ENCODE peak calls at places on chromosomes 3 and 15, in seven cellular contexts. J is left lung, V is K562, F is right cardiac atrium, M is A549, U is PC-3, A is GM12878. H is an unnamed sample. For H3K4me1, the result is how much of the 10 kb centered on the place peaks cover.

GRCh38 chr15:63452552-63453136 is 51.7 kb upstream of the USP3 start:
- ATAC-seq in V (no peak), M (no peak), A (no peak), F (no peak), U (no peak), J (no peak), H (no peak)

GRCh38 chr3:147191795-147192385 is 214.5 kb downstream of the ZIC4 start:
- ATAC-seq in F (no peak), M (no peak), V (no peak), U (peak), J (peak), A (peak), H (no peak)

GRCh38 chr15:48384616-48385015 is 53.4 kb downstream of the DUT start:
- ATAC-seq in J (no peak), A (no peak), U (no peak), M (no peak), F (no peak), V (no peak), H (no peak)

GRCh38 chr15:90367578-90367977 is 15.5 kb downstream of the ZNF774 start:
- ATAC-seq in V (no peak), A (no peak), U (no peak), J (peak), F (peak), M (no peak), H (peak)

GRCh38 chr15:20356444-20357138 is 185.0 kb downstream of the GOLGA6L6 start:
- ATAC-seq in A (peak), U (peak), M (peak), F (peak), V (peak), J (peak), H (no peak)

GRCh38 chr15:25710184-25710583 is 152.9 kb downstream of the ATP10A start:
- ATAC-seq in A (peak), V (peak), J (peak), M (peak), F (peak), U (peak), H (peak)

GRCh38 chr3:94441494-94441847 is 378.6 kb downstream of the NSUN3 start:
- ATAC-seq in A (no peak), V (no peak), F (no peak), M (no peak), J (no peak), U (peak), H (no peak)

GRCh38 chr3:192907784-192908183 is 9.9 kb downstream of the MB21D2 start:
- ATAC-seq in J (no peak), F (no peak), U (peak), V (no peak), M (no peak), A (no peak), H (no peak)

GRCh38 chr15:90881978-90882721 is 2.2 kb upstream of the FES start:
- ATAC-seq in V (peak), J (no peak), F (no peak), M (no peak), U (no peak), A (no peak), H (no peak)

GRCh38 chr15:31452595-31453557 is 126.2 kb downstream of the KLF13 start:
- ATAC-seq in J (no peak), V (peak), A (no peak), F (no peak), U (no peak), M (no peak), H (no peak)

GRCh38 chr15:77096541-77096940 is 25.6 kb upstream of the TSPAN3 start:
- ATAC-seq in U (no peak), J (no peak), M (no peak), A (no peak), V (no peak), F (no peak), H (no peak)

GRCh38 chr15:77097921-77098320 is 27.0 kb upstream of the TSPAN3 start:
- ATAC-seq in F (no peak), M (no peak), A (no peak), J (no peak), V (no peak), U (no peak), H (no peak)

GRCh38 chr15:77096131-77096530 is 25.2 kb upstream of the TSPAN3 start:
- ATAC-seq in U (no peak), A (no peak), V (no peak), F (no peak), M (no peak), J (no peak), H (no peak)

GRCh38 chr15:77098572-77098971 is 27.7 kb upstream of the TSPAN3 start:
- ATAC-seq in A (no peak), V (no peak), F (no peak), U (no peak), J (no peak), M (no peak), H (no peak)

GRCh38 chr15:77097317-77097721 is 26.4 kb upstream of the TSPAN3 start:
- ATAC-seq in M (no peak), J (no peak), F (no peak), U (no peak), A (no peak), V (no peak), H (no peak)
- H3K4me1 ChIP-seq in M (under half), J (under half), F (under half), U (under half), A (under half), V (under half), H (under half)

GRCh38 chr3:52447512-52448355 is 2.8 kb upstream of the SEMA3G start:
- ATAC-seq in U (no peak), V (no peak), F (peak), J (no peak), A (no peak), M (no peak), H (no peak)

GRCh38 chr3:52443791-52444687 is 864 bp downstream of the SEMA3G start:
- ATAC-seq in U (no peak), F (no peak), M (no peak), V (no peak), J (no peak), A (no peak), H (no peak)

GRCh38 chr3:52446631-52447511 is 2.0 kb upstream of the SEMA3G start:
- ATAC-seq in A (peak), J (peak), V (peak), M (peak), U (peak), F (peak), H (peak)

GRCh38 chr3:52444860-52445793 is at the start of gene SEMA3G:
- ATAC-seq in M (peak), F (peak), V (peak), A (peak), U (peak), J (peak), H (peak)

GRCh38 chr3:52446042-52446441 is 1.1 kb upstream of the SEMA3G start:
- ATAC-seq in F (no peak), A (no peak), M (peak), U (no peak), J (no peak), V (no peak), H (no peak)
- H3K4me3 ChIP-seq in F (no peak), A (no peak), M (no peak), U (no peak), J (no peak), V (no peak), H (no peak)

GRCh38 chr3:15331606-15332404 is 581 bp downstream of the SH3BP5 start:
- ATAC-seq in A (peak), J (peak), M (peak), U (peak), F (peak), V (peak), H (peak)

GRCh38 chr3:15331072-15331605 is 1.2 kb downstream of the SH3BP5 start:
- ATAC-seq in U (no peak), J (no peak), M (no peak), F (no peak), A (peak), V (no peak), H (peak)

GRCh38 chr3:15327941-15328340 is 4.4 kb downstream of the SH3BP5 start:
- ATAC-seq in J (peak), V (no peak), A (peak), U (peak), F (peak), M (no peak), H (peak)

GRCh38 chr3:15329058-15330005 is 3.1 kb downstream of the SH3BP5 start:
- ATAC-seq in M (no peak), A (peak), J (no peak), V (no peak), U (no peak), F (peak), H (peak)

GRCh38 chr3:15330031-15330596 is 2.3 kb downstream of the SH3BP5 start:
- ATAC-seq in F (peak), V (no peak), A (peak), J (no peak), M (no peak), U (no peak), H (peak)
- H3K4me1 ChIP-seq in F (under half), V (under half), A (under half), J (half or more), M (under half), U (half or more), H (under half)

GRCh38 chr3:71584216-71585061 is 911 bp upstream of the FOXP1 start:
- ATAC-seq in M (peak), F (peak), A (peak), J (peak), U (peak), V (peak), H (peak)

GRCh38 chr3:71581981-71582611 is 1.4 kb downstream of the FOXP1 start:
- ATAC-seq in J (peak), A (no peak), F (peak), M (peak), U (peak), V (peak), H (peak)

GRCh38 chr3:71585126-71585525 is 1.6 kb upstream of the FOXP1 start:
- ATAC-seq in F (no peak), V (peak), M (no peak), A (no peak), J (no peak), U (no peak), H (no peak)

GRCh38 chr3:71582612-71583568 is 638 bp downstream of the FOXP1 start:
- ATAC-seq in U (peak), F (peak), M (peak), A (peak), V (peak), J (peak), H (peak)

DNA sequence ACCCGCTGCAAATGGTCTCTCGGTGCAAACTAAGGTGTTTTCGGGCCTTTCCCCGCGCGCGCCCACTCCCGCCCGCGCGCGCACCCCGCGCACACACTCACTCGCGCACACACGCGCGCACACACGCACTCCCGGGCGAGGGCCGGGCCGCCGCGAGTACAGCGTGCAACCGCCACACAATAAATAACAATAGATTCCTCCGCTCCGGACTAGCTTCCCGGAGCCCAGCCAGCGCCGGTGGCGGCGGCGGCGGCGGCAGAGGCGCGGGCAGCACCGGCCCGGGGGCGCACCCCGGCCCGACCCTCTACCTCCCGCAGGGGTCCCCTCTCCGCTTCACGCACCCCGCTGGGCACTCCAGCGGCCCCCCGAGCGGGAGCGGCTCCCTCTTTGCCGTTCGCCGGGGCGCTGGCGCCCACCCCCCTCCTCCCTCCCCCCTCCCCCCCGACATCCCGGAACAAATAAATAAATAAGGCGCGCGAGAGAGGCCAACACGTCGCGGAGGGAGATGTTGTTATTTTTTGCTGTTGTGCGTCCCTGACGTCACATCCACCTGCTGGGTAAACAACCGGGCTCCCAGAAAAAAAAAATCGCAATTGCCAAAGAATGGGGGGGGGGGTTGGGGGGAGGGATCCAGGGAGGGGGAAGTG is at the start of gene FOXP1:
- ATAC-seq in M (peak), V (peak), F (peak), A (peak), J (peak), U (peak), H (peak)
- H3K4me3 ChIP-seq in M (peak), V (peak), F (peak), A (peak), J (peak), U (peak), H (peak)

DNA sequence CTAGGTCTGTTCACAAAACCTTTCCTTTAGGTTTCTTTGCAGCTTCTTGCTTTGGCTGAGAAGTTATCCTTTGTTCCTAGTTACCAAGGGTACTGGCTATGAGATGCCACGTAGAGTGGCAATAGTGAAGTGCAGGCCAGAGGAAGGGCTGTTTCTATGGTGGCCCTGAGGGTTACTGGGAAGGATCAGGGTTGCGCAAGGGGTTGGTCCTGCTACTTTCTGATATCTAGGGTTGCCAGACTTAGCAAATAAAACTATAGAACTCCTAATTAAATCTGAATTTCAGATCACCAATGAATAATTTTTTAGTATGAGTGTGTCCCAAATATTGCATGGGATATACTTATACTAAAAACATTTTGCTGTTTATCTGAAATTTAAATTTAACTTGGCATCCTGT is 317.6 kb upstream of the CTDSPL start:
- ATAC-seq in J (no peak), F (no peak), U (no peak), A (no peak), M (no peak), V (no peak), H (no peak)
- H3K4me1 ChIP-seq in J (under half), F (under half), U (under half), A (under half), M (under half), V (under half), H (under half)

GRCh38 chr3:127735767-127736693 is 63.3 kb downstream of the ABTB1 start:
- ATAC-seq in J (peak), V (no peak), A (peak), M (no peak), U (peak), F (peak), H (peak)

GRCh38 chr3:127732879-127733350 is 60.2 kb downstream of the ABTB1 start:
- ATAC-seq in A (peak), U (no peak), M (no peak), V (no peak), J (no peak), F (no peak), H (no peak)

GRCh38 chr3:127733781-127734180 is 61.0 kb downstream of the ABTB1 start:
- ATAC-seq in U (no peak), M (no peak), A (peak), F (no peak), J (no peak), V (no peak), H (no peak)

GRCh38 chr3:127734754-127735473 is 62.2 kb downstream of the ABTB1 start:
- ATAC-seq in U (peak), F (peak), A (peak), M (no peak), J (peak), V (no peak), H (no peak)

GRCh38 chr3:127734181-127734720 is 61.5 kb downstream of the ABTB1 start:
- ATAC-seq in F (no peak), J (no peak), A (no peak), U (no peak), V (no peak), M (no peak), H (no peak)
- H3K4me3 ChIP-seq in F (no peak), J (no peak), A (peak), U (no peak), V (no peak), M (no peak), H (no peak)

DNA sequence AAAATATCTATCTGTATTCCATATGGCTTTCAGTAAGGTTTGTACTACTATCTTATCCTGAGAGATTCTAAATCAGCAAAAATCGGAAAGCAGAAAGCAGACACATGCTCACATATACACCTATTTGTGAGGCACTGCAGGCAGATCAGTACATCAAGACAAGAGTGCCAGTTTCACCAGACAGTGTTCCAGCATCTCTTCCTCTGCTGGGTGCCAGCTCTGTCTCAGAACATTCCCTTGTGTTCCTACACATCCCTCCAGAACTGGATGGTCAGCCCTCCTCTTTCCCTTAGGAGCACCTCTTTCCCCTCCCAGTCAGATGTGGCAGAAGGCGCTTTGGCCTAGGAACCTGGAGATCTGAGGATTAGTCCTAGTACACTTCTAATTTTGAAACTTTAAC is 121.3 kb upstream of the IL12A start:
- ATAC-seq in F (no peak), V (no peak), A (no peak), U (no peak), J (no peak), M (no peak), H (no peak)
- H3K4me1 ChIP-seq in F (under half), V (under half), A (under half), U (under half), J (under half), M (under half), H (under half)

GRCh38 chr3:134369231-134369741 is 5.0 kb downstream of the AMOTL2 start:
- ATAC-seq in F (no peak), J (no peak), M (no peak), A (no peak), V (no peak), U (no peak), H (no peak)

GRCh38 chr3:134370611-134371451 is 3.4 kb downstream of the AMOTL2 start:
- ATAC-seq in V (no peak), U (no peak), A (no peak), F (no peak), J (no peak), M (no peak), H (no peak)

GRCh38 chr3:134368751-134369105 is 5.5 kb downstream of the AMOTL2 start:
- ATAC-seq in F (no peak), V (no peak), J (no peak), M (no peak), A (no peak), U (no peak), H (no peak)

GRCh38 chr3:134371542-134372324 is 2.5 kb downstream of the AMOTL2 start:
- ATAC-seq in J (no peak), U (no peak), A (no peak), F (no peak), M (no peak), V (no peak), H (no peak)

DNA sequence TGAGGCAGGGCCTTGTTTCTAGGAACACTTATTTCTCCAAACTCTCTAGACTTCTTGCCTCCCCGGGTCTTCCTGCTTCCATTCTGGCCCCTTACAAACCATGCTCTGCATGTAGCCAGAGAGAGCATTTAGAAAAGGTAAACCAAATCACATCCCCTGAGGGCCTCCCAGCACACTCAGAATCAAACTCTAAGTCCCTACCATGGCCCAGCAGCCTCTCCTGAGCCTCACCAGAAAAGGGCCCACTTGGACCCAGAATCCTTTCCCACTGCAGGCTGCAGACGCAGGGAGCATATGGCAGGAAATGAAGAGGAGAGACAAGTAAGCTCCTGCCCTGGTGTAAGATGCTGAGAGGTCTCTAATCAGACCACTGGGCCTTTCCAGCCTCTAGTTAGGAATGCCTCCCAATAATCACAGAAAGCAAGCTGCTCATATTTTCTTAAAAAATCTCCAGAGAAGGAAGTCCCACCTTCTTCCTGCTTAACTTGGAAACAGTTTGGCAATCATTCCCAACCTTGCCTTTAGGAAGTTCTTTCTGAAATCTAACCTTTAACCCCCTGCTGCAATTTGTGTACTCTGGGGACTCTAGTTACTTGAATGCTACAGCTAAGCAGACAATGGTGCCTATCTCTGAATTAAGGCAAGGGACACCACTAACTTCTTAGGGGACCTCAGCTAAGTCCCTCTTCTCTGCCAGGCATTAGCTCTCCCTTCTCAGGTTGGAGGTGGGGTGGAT is 4.2 kb downstream of the AMOTL2 start:
- ATAC-seq in U (no peak), J (no peak), V (no peak), F (no peak), M (no peak), A (no peak), H (no peak)
- H3K4me3 ChIP-seq in U (no peak), J (peak), V (no peak), F (no peak), M (peak), A (no peak), H (peak)